ENCODE peak calls at places on chromosomes 7 and 10, in four cellular contexts. S is fibroblast of lung, I is HCT116, D is GM12878. L is an unnamed sample.

GRCh38 chr10:100186813-100187212 is 984 bp upstream of the ERLIN1 start:
- DNase-seq in S (no peak), I (peak; percentile 16), D (no peak), L (peak; percentile 35)

GRCh38 chr7:81361769-81362168 is 408.1 kb downstream of the HGF start:
- DNase-seq in S (no peak), I (no peak), D (no peak), L (no peak)

GRCh38 chr10:55786461-55786860 is 574.6 kb downstream of the ZWINT start:
- DNase-seq in S (no peak), I (no peak), D (no peak), L (no peak)

GRCh38 chr10:29555746-29556481 is 78.9 kb downstream of the SVIL start:
- DNase-seq in S (peak; percentile 66), I (no peak), D (no peak), L (no peak)

GRCh38 chr7:135262623-135263320 is 29.1 kb downstream of the STRA8 start:
- DNase-seq in S (no peak), I (no peak), D (no peak), L (no peak)

GRCh38 chr7:135958173-135958572 is 19.0 kb downstream of the MTPN start:
- DNase-seq in S (no peak), I (no peak), D (no peak), L (no peak)

GRCh38 chr10:36494386-36494785 is 631.0 kb upstream of the ANKRD30A start:
- DNase-seq in S (peak; percentile 73), I (no peak), D (no peak), L (no peak)

GRCh38 chr10:79220296-79220695 is 127.0 kb upstream of the PPIF start:
- DNase-seq in S (no peak), I (no peak), D (no peak), L (no peak)

GRCh38 chr7:143305423-143306070 is 10.4 kb upstream of the CLCN1 start:
- DNase-seq in S (peak; percentile 54), I (peak; percentile 44), D (no peak), L (peak; percentile 68)

GRCh38 chr7:5270788-5271187 is 12.0 kb upstream of the SLC29A4 start:
- DNase-seq in S (no peak), I (no peak), D (no peak), L (no peak)

GRCh38 chr7:47693161-47693740 is 111.3 kb upstream of the TNS3 start:
- DNase-seq in S (no peak), I (no peak), D (no peak), L (no peak)

GRCh38 chr10:63208981-63209380 is 75.9 kb downstream of the NRBF2 start:
- DNase-seq in S (peak; percentile 51), I (no peak), D (no peak), L (no peak)

GRCh38 chr10:50420166-50420565 is 168.8 kb upstream of the ASAH2 start:
- DNase-seq in S (no peak), I (no peak), D (no peak), L (no peak)

GRCh38 chr10:114157912-114158311 is 16.1 kb downstream of the CCDC186 start:
- DNase-seq in S (no peak), I (no peak), D (no peak), L (peak; percentile 43)

GRCh38 chr10:43594944-43595589 is 11.2 kb upstream of the ZNF485 start:
- DNase-seq in S (peak; percentile 57), I (no peak), D (peak; percentile 84), L (no peak)

DNA sequence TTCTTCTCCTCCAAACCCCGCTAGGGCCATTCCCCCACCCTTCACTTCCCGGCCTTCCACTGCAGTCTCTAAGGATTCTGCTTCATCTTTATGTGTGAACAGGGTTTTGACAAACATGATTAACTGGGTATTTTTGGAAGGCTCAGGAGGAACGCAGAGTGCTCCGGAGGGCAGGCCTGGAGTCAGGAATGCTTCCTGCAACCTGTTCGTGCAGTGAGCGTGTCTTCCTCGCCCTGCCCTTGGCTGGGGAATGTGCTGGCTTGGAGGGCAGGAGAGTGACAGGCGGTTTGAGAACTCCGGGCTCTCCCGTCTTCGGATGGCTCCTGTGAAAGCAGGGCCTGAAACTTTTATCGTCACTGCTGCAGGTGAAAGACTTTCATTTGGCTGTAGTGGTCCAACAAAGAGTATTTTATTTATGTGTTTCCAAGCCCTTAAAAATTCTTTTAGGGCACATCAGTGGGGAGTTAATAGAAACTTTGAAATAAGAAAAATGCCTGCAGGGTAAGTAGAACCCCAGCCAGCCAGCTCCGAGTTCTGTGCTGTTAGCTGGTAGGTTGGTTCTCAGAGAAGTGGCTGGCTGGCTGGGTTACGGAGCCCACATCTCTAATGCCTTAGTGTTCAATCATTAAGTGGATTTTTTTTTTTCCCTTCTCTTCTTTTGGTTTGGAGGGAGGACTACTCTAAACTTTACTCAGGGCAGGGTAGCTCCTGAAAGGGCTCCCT is 51.0 kb downstream of the TCF7L2 start:
- DNase-seq in S (no peak), I (no peak), D (no peak), L (no peak)
- H3K4me1 ChIP-seq in S (no peaks in the 10 kb centered on the region), I (peaks cover 19% of the 10 kb centered on the region), D (no peaks in the 10 kb centered on the region), L (no peaks in the 10 kb centered on the region)

DNA sequence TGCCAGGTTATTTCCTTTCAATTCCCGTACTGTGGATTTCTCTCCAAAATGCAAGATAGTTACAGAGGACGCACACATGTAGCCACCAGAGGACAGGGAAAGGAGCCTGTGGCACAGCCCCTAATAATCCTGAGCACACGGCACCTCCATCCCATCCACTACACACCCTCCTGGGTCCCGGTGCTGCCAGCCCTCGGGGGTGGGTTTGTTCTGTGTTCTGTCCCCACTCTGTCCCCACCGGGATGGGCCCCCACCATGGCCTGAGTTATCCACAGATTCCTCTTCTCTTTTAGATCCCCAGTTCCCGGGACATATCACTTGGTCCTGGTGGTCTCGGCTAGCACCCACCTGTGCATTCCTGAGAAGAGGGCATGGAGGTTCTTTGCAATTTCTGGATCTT is 196.9 kb upstream of the PPP2R2D start:
- DNase-seq in S (no peak), I (no peak), D (no peak), L (no peak)
- H3K9me3 ChIP-seq in S (no peaks in the 10 kb centered on the region), I (no peaks in the 10 kb centered on the region), D (no peaks in the 10 kb centered on the region), L (peaks cover 10% of the 10 kb centered on the region)

DNA sequence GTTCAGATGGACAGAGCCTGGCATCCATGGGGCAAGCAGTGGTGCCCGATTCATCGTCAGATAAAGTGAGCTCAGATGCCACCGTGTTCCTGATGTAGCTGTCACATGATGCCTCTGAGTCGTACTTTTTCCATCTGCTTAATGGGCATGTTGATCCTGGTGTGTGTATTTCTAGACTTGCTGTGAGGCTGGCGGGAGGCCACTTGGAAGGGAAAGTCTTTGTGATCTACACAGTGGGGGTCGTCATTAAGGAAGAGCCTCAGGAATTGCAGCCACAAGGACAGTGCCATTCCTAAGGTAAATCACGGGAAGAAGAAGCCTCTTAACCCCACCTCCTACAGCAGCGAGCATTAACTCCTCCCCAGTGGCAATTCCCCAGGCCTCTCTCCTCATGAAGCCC is 63.0 kb downstream of the RGS10 start:
- DNase-seq in S (no peak), I (no peak), D (no peak), L (peak; percentile 46)
- H3K4me1 ChIP-seq in S (no peaks in the 10 kb centered on the region), I (no peaks in the 10 kb centered on the region), D (peaks cover 25% of the 10 kb centered on the region), L (peaks cover 13% of the 10 kb centered on the region)

GRCh38 chr7:158247758-158248487 is 339.7 kb downstream of the PTPRN2 start:
- DNase-seq in S (no peak), I (no peak), D (no peak), L (no peak)
- H3K9me3 ChIP-seq in S (peaks cover 8% of the 10 kb centered on the region), I (peaks cover 10% of the 10 kb centered on the region), D (peaks cover 3% of the 10 kb centered on the region), L (peaks cover 14% of the 10 kb centered on the region)

GRCh38 chr7:104943502-104944343 is 70.3 kb upstream of the KMT2E start:
- DNase-seq in S (no peak), I (peak; percentile 94), D (peak; percentile 83), L (no peak)
- H3K4me1 ChIP-seq in S (peaks cover 4% of the 10 kb centered on the region), I (peaks cover 35% of the 10 kb centered on the region), D (peaks cover 39% of the 10 kb centered on the region), L (peaks cover 17% of the 10 kb centered on the region)

GRCh38 chr10:13717571-13717935 is 130.8 kb downstream of the PRPF18 start:
- DNase-seq in S (no peak), I (no peak), D (no peak), L (no peak)
- H3K9me3 ChIP-seq in S (no peaks in the 10 kb centered on the region), I (no peaks in the 10 kb centered on the region), D (no peaks in the 10 kb centered on the region), L (no peaks in the 10 kb centered on the region)

GRCh38 chr10:110410329-110411046 is 87.2 kb upstream of the DUSP5 start:
- DNase-seq in S (peak; percentile 97), I (peak; percentile 91), D (no peak), L (no peak)
- H3K4me1 ChIP-seq in S (peaks cover 36% of the 10 kb centered on the region), I (peaks cover 95% of the 10 kb centered on the region), D (peaks cover 68% of the 10 kb centered on the region), L (peaks cover 8% of the 10 kb centered on the region)

GRCh38 chr7:157769870-157770213 is 433.0 kb downstream of the DNAJB6 start:
- DNase-seq in S (no peak), I (no peak), D (no peak), L (no peak)

GRCh38 chr7:157766098-157766497 is 429.3 kb downstream of the DNAJB6 start:
- DNase-seq in S (no peak), I (no peak), D (no peak), L (no peak)

GRCh38 chr7:157768198-157768597 is 431.4 kb downstream of the DNAJB6 start:
- DNase-seq in S (no peak), I (no peak), D (no peak), L (no peak)

GRCh38 chr7:157769016-157769869 is 432.4 kb downstream of the DNAJB6 start:
- DNase-seq in S (no peak), I (no peak), D (no peak), L (no peak)

GRCh38 chr7:157767466-157767865 is 430.7 kb downstream of the DNAJB6 start:
- DNase-seq in S (no peak), I (no peak), D (no peak), L (no peak)
- H3K9me3 ChIP-seq in S (peaks cover 1% of the 10 kb centered on the region), I (peaks cover 3% of the 10 kb centered on the region), D (peaks cover 1% of the 10 kb centered on the region), L (no peaks in the 10 kb centered on the region)

GRCh38 chr7:151019130-151019447 is 5.2 kb downstream of the ATG9B start:
- DNase-seq in S (no peak), I (no peak), D (no peak), L (no peak)
- H3K4me1 ChIP-seq in S (peaks cover 4% of the 10 kb centered on the region), I (peaks cover 25% of the 10 kb centered on the region), D (peaks cover 3% of the 10 kb centered on the region), L (peaks cover 10% of the 10 kb centered on the region)

L was measured in A673.